ENCODE peak calls at places on chromosomes 11 and 22, in ten cellular contexts. T is activated T-cell treated with anti-CD3 and anti-CD28 coated beads for 1 hour; P is activated CD8-positive, alpha-beta memory T cell treated with anti-CD3 and anti-CD28 coated beads for 1 hour; F is activated naive CD4-positive, alpha-beta T cell treated with Interleukin-2 at 50 U/mL for 16 hours; R is AG09309; B is Panc1; O is NCI-H2081; E is H9; N is germinal center; Y is thoracic aorta. U is an unnamed sample.

GRCh38 chr11:82883853-82884252 is 16.4 kb downstream of the PRCP start:
- DNase-seq in B (no peak), Y (no peak), O (no peak), F (no peak), N (no peak), R (no peak), T (no peak), E (no peak), P (no peak), U (no peak)

GRCh38 chr11:67056640-67057409 is at the start of gene RHOD:
- DNase-seq in B (no peak), E (peak; percentile 71), T (peak; percentile 24), R (no peak), N (peak; percentile 62), P (peak; percentile 8), O (no peak), Y (no peak), F (peak; percentile 25), U (no peak)

GRCh38 chr11:10522921-10523320 is 18.1 kb downstream of the RNF141 start:
- DNase-seq in F (no peak), P (no peak), T (no peak), E (no peak), B (no peak), N (no peak), O (no peak), Y (no peak), R (no peak), U (no peak)

GRCh38 chr11:48041877-48042698 is 61.7 kb downstream of the PTPRJ start:
- DNase-seq in N (no peak), F (no peak), P (no peak), T (no peak), O (no peak), E (no peak), R (no peak), B (no peak), Y (no peak), U (no peak)

GRCh38 chr22:47659467-47660302 is 897.2 kb downstream of the TBC1D22A start:
- DNase-seq in N (no peak), Y (no peak), O (no peak), B (no peak), P (no peak), F (no peak), T (no peak), E (peak; percentile 14), R (no peak), U (peak; percentile 4)

GRCh38 chr11:112321521-112322172 is 61.0 kb upstream of the PLET1 start:
- DNase-seq in R (peak; percentile 64), N (no peak), T (no peak), Y (no peak), B (no peak), O (peak; percentile 95), P (no peak), F (no peak), E (peak; percentile 54), U (peak; percentile 89)

GRCh38 chr22:45742866-45743450 is 71.3 kb downstream of the ATXN10 start:
- DNase-seq in F (no peak), P (no peak), R (peak; percentile 33), O (no peak), B (no peak), N (no peak), T (no peak), Y (no peak), E (no peak), U (peak; percentile 11)

GRCh38 chr11:117457031-117457785 is 129.6 kb downstream of the CEP164 start:
- DNase-seq in O (peak; percentile 66), T (no peak), E (no peak), B (no peak), P (no peak), Y (no peak), F (no peak), N (no peak), R (no peak), U (no peak)

GRCh38 chr11:64093233-64094039 is 57.7 kb downstream of the FLRT1 start:
- DNase-seq in E (no peak), T (no peak), O (no peak), B (no peak), N (no peak), R (no peak), F (no peak), Y (no peak), P (no peak), U (no peak)

GRCh38 chr22:44179196-44179988 is 1.3 kb upstream of the PARVG start:
- DNase-seq in N (no peak), E (no peak), O (no peak), T (no peak), P (no peak), F (no peak), Y (no peak), R (no peak), B (no peak), U (no peak)

GRCh38 chr11:114132427-114132826 is 72.9 kb downstream of the ZBTB16 start:
- DNase-seq in F (no peak), N (no peak), T (no peak), Y (no peak), E (no peak), B (no peak), P (no peak), R (peak; percentile 16), O (no peak), U (peak; percentile 45)